ENCODE peak calls at places on chromosomes 13 and 19, in eight cellular contexts. B is stimulated activated CD4-positive, alpha-beta T cell treated with anti-CD3 and anti-CD28 coated beads, Interleukin-15, amount 100 ng/mL, for 24 hours; Q is EL; L is effector CD4-positive, alpha-beta T cell; H is SW480; F is ureter; O is COLO829; Z is AG09309. T is an unnamed sample.

GRCh38 chr13:99322297-99323103 is 15.3 kb upstream of the GPR183 start:
- DNase-seq in F (no peak), Z (peak; percentile 61), Q (peak; percentile 84), B (peak; percentile 60), O (peak; percentile 7), H (peak; percentile 21), L (peak; percentile 34), T (no peak)

GRCh38 chr13:51585696-51586095 is 1.4 kb downstream of the WDFY2 start:
- DNase-seq in F (no peak), Q (peak; percentile 74), L (no peak), O (no peak), Z (no peak), H (no peak), B (peak; percentile 17), T (no peak)

GRCh38 chr13:113904411-113904810 is 40.5 kb upstream of the GAS6 start:
- DNase-seq in B (peak; percentile 41), F (peak; percentile 53), Z (no peak), L (no peak), O (no peak), H (peak; percentile 21), Q (peak; percentile 60), T (no peak)

GRCh38 chr19:2603320-2603719 is 99.2 kb downstream of the GNG7 start:
- DNase-seq in L (no peak), H (no peak), F (no peak), B (no peak), Z (no peak), O (no peak), Q (peak; percentile 74), T (no peak)

GRCh38 chr13:108368240-108368898 is 98.9 kb downstream of the TNFSF13B start:
- DNase-seq in B (no peak), H (no peak), Q (no peak), L (no peak), O (no peak), F (no peak), Z (no peak), T (no peak)

GRCh38 chr13:108993346-108993745 is 363.9 kb downstream of the MYO16 start:
- DNase-seq in Q (no peak), H (no peak), Z (peak; percentile 4), O (no peak), F (no peak), L (no peak), B (no peak), T (no peak)

GRCh38 chr19:8069116-8069973 is 16.8 kb downstream of the CCL25 start:
- DNase-seq in Q (no peak), B (peak; percentile 41), F (no peak), H (no peak), L (no peak), Z (no peak), O (peak; percentile 79), T (no peak)

GRCh38 chr13:42892760-42893159 is 99.3 kb downstream of the EPSTI1 start:
- DNase-seq in L (no peak), Q (peak; percentile 14), H (no peak), F (no peak), B (no peak), Z (peak; percentile 10), O (no peak), T (no peak)

GRCh38 chr13:48749699-48750473 is 96.2 kb downstream of the CYSLTR2 start:
- DNase-seq in B (peak; percentile 87), L (peak; percentile 25), O (peak; percentile 79), Q (peak; percentile 99), H (peak; percentile 88), Z (peak; percentile 92), F (peak; percentile 76), T (peak; percentile 89)

GRCh38 chr13:32881792-32882175 is 134.4 kb upstream of the KL start:
- DNase-seq in H (no peak), B (no peak), F (no peak), L (no peak), Z (no peak), O (no peak), Q (no peak), T (no peak)

GRCh38 chr19:5407356-5407755 is 47.9 kb upstream of the ZNRF4 start:
- DNase-seq in O (peak; percentile 28), Z (no peak), H (peak; percentile 39), Q (peak; percentile 31), L (no peak), F (no peak), B (no peak), T (no peak)

GRCh38 chr19:22708983-22709382 is 74.9 kb downstream of the ZNF492 start:
- DNase-seq in Z (no peak), B (no peak), O (no peak), F (no peak), H (no peak), Q (no peak), L (no peak), T (no peak)

GRCh38 chr13:49998714-49999624 is 2.1 kb downstream of the TRIM13 start:
- DNase-seq in B (no peak), Q (no peak), Z (no peak), O (no peak), F (no peak), L (no peak), H (no peak), T (no peak)

GRCh38 chr13:67184247-67184646 is 45.9 kb downstream of the PCDH9 start:
- DNase-seq in Z (no peak), F (no peak), B (no peak), L (no peak), H (no peak), Q (no peak), O (no peak), T (no peak)

GRCh38 chr13:50629497-50629896 is 214.0 kb downstream of the DLEU7 start:
- DNase-seq in F (no peak), Q (no peak), H (no peak), L (no peak), Z (no peak), B (no peak), O (no peak), T (no peak)

GRCh38 chr19:5828661-5829566 is 10.6 kb downstream of the FUT6 start:
- DNase-seq in L (no peak), F (peak; percentile 68), H (no peak), B (peak; percentile 68), Q (no peak), O (no peak), Z (no peak), T (no peak)

GRCh38 chr13:108859202-108860012 is 230.0 kb downstream of the MYO16 start:
- DNase-seq in Q (peak; percentile 80), Z (peak; percentile 25), H (peak; percentile 42), F (no peak), O (peak; percentile 76), B (no peak), L (no peak), T (no peak)

GRCh38 chr13:59269476-59269875 is 894.3 kb downstream of the DIAPH3 start:
- DNase-seq in Z (no peak), Q (peak; percentile 46), O (peak; percentile 72), B (no peak), F (no peak), H (no peak), L (no peak), T (no peak)

GRCh38 chr19:50646074-50646807 is 3.0 kb upstream of the C19orf81 start:
- DNase-seq in O (peak; percentile 83), B (no peak), F (no peak), Q (peak; percentile 83), L (no peak), H (peak; percentile 54), Z (peak; percentile 16), T (no peak)

GRCh38 chr19:16340092-16340491 is 15.5 kb downstream of the KLF2 start:
- DNase-seq in B (no peak), F (no peak), Z (no peak), O (no peak), Q (peak; percentile 40), H (no peak), L (no peak), T (no peak)

GRCh38 chr13:113413178-113413897 is 40.0 kb downstream of the ADPRHL1 start:
- DNase-seq in Q (no peak), Z (no peak), B (no peak), H (no peak), O (no peak), F (no peak), L (no peak), T (peak; percentile 45)

GRCh38 chr13:73800011-73800410 is 334.2 kb downstream of the KLF12 start:
- DNase-seq in H (no peak), Q (no peak), F (no peak), B (no peak), L (no peak), Z (no peak), O (peak; percentile 23), T (no peak)

GRCh38 chr19:12065100-12065538 is 588 bp downstream of the ZNF844 start:
- DNase-seq in Q (peak; percentile 52), O (no peak), Z (peak; percentile 10), B (peak; percentile 25), F (peak; percentile 49), H (no peak), L (no peak), T (no peak)

GRCh38 chr19:1862424-1863307 is 713 bp downstream of the KLF16 start:
- DNase-seq in L (peak; percentile 53), Z (no peak), Q (peak; percentile 42), B (peak; percentile 66), F (no peak), O (no peak), H (no peak), T (no peak)

GRCh38 chr13:25978961-25979360 is 72.9 kb downstream of the SHISA2 start:
- DNase-seq in H (no peak), Z (no peak), F (no peak), B (no peak), L (no peak), O (no peak), Q (no peak), T (no peak)

GRCh38 chr13:30696278-30697176 is 38.8 kb upstream of the ALOX5AP start:
- DNase-seq in Q (peak; percentile 52), L (no peak), O (no peak), H (no peak), B (no peak), F (no peak), Z (no peak), T (no peak)

GRCh38 chr19:38245826-38246498 is 10.2 kb downstream of the PPP1R14A start:
- DNase-seq in L (no peak), Q (peak; percentile 28), B (no peak), H (no peak), O (no peak), Z (no peak), F (no peak), T (no peak)

GRCh38 chr13:100356889-100357288 is 231.7 kb downstream of the GGACT start:
- DNase-seq in O (no peak), F (no peak), Z (peak; percentile 21), L (no peak), H (no peak), B (no peak), Q (peak; percentile 38), T (no peak)

GRCh38 chr19:2080336-2080988 is 15.7 kb downstream of the MOB3A start:
- DNase-seq in H (no peak), Z (no peak), F (no peak), B (no peak), Q (no peak), L (no peak), O (no peak), T (no peak)

GRCh38 chr19:27833031-27833430 is 1379.9 kb downstream of the UQCRFS1 start:
- DNase-seq in H (no peak), O (no peak), F (no peak), Q (no peak), B (no peak), Z (no peak), L (no peak), T (no peak)

GRCh38 chr19:47518139-47518538 is 3.3 kb upstream of the NAPA start:
- DNase-seq in L (no peak), O (no peak), F (no peak), B (peak; percentile 60), H (no peak), Z (no peak), Q (no peak), T (no peak)

GRCh38 chr13:75091707-75092106 is 390.3 kb downstream of the TBC1D4 start:
- DNase-seq in L (no peak), H (no peak), Z (no peak), Q (no peak), O (no peak), B (no peak), F (no peak), T (no peak)

GRCh38 chr13:113774177-113775107 is 15.4 kb downstream of the TMEM255B start:
- DNase-seq in H (no peak), B (no peak), O (peak; percentile 86), L (no peak), F (no peak), Q (peak; percentile 32), Z (no peak), T (no peak)

GRCh38 chr13:26946675-26947342 is 186.2 kb upstream of the GPR12 start:
- DNase-seq in L (no peak), Q (peak; percentile 56), F (no peak), O (peak; percentile 42), B (no peak), H (peak; percentile 82), Z (no peak), T (no peak)

T was measured in RWPE2.